ENCODE peak calls at places on chromosomes 12 and 14, in nine cellular contexts. Z is stimulated activated CD4-positive, alpha-beta T cell treated with anti-CD3 and anti-CD28 coated beads, Interleukin-1b, Interleukin-23, amount 100 ng/mL, for 1 hour; X is T-helper 9 cell; A is psoas muscle; M is ecto neural progenitor cell; S is NCI-H1105; R is cardiac fibroblast; W is posterior cingulate gyrus; T is CD4-positive, alpha-beta T cell. O is an unnamed sample.

GRCh38 chr12:8057291-8057690 is 8.9 kb downstream of the C3AR1 start:
- DNase-seq in A (no peak), W (no peak), S (no peak), M (no peak), R (no peak), Z (no peak), T (no peak), X (no peak), O (no peak)

GRCh38 chr12:97716356-97716755 is 253.8 kb downstream of the RMST start:
- DNase-seq in W (no peak), Z (no peak), X (no peak), T (no peak), A (no peak), M (no peak), R (peak), S (no peak), O (peak)

GRCh38 chr14:93543766-93544165 is 113.0 kb downstream of the UNC79 start:
- DNase-seq in W (no peak), M (no peak), X (no peak), R (peak), S (no peak), T (no peak), A (no peak), Z (no peak), O (no peak)

GRCh38 chr12:96883571-96883970 is 23.5 kb upstream of the NEDD1 start:
- DNase-seq in W (no peak), T (no peak), Z (no peak), A (no peak), R (no peak), S (no peak), M (no peak), X (no peak), O (no peak)

GRCh38 chr14:78403278-78403815 is 233.2 kb downstream of the NRXN3 start:
- DNase-seq in Z (no peak), W (no peak), T (no peak), X (no peak), S (no peak), M (no peak), R (peak), A (no peak), O (no peak)

GRCh38 chr14:69739486-69739885 is 27.5 kb upstream of the SRSF5 start:
- DNase-seq in W (no peak), T (no peak), R (no peak), Z (no peak), S (no peak), M (no peak), X (no peak), A (no peak), O (no peak)

GRCh38 chr14:63478024-63478423 is 65.2 kb downstream of the PPP2R5E start:
- DNase-seq in T (no peak), S (no peak), M (no peak), W (no peak), R (no peak), Z (no peak), A (no peak), X (no peak), O (no peak)

GRCh38 chr12:2959194-2959507 is at the start of gene TEAD4:
- DNase-seq in S (peak), T (no peak), X (no peak), A (peak), R (peak), Z (no peak), W (peak), M (peak), O (peak)

GRCh38 chr14:23056257-23056955 is 914 bp downstream of the CDH24 start:
- DNase-seq in S (no peak), M (peak), R (peak), A (peak), W (peak), Z (peak), T (peak), X (peak), O (peak)

GRCh38 chr12:121124402-121125109 is 8.1 kb upstream of the P2RX7 start:
- DNase-seq in R (peak), W (no peak), Z (no peak), X (no peak), S (no peak), A (no peak), T (no peak), M (no peak), O (peak)

GRCh38 chr12:3231399-3231876 is 154.3 kb downstream of the TSPAN9 start:
- DNase-seq in W (no peak), S (no peak), A (peak), T (no peak), M (peak), Z (no peak), R (no peak), X (no peak), O (no peak)

GRCh38 chr12:124609041-124609984 is 41.9 kb upstream of the NCOR2 start:
- DNase-seq in M (no peak), Z (peak), X (peak), S (peak), W (no peak), A (peak), R (peak), T (peak), O (peak)

GRCh38 chr14:96629558-96630222 is 127.5 kb downstream of the PAPOLA start:
- DNase-seq in M (no peak), Z (no peak), R (no peak), W (no peak), A (no peak), T (no peak), X (no peak), S (no peak), O (no peak)

GRCh38 chr12:106034316-106034715 is 104.4 kb downstream of the NUAK1 start:
- DNase-seq in M (no peak), T (no peak), R (no peak), W (no peak), X (no peak), S (no peak), Z (no peak), A (no peak), O (no peak)